ENCODE peak calls at places on chromosomes 13 and 19, in seven cellular contexts. One of them, this sample, is unnamed.

GRCh38 chr13:98575009-98575866 is 1.7 kb downstream of the STK24 start:
- DNase-seq in glutamatergic neuron: no peak
- DNase-seq in stimulated activated CD8-positive, alpha-beta memory T cell treated with anti-CD3 and anti-CD28 coated beads, Interleukin-2, amount 100 ng/mL, for 48 hours: no peak
- DNase-seq in T-cell: no peak
- DNase-seq in activated B cell treated with CpG ODN at 0.5 μM for 24 hours: no peak
- DNase-seq in germinal center: no peak
- DNase-seq in neural crest cell: no peak
- DNase-seq in this sample: no peak

GRCh38 chr13:100100115-100100879 is 11.4 kb downstream of the PCCA start:
- DNase-seq in glutamatergic neuron: no peak
- DNase-seq in stimulated activated CD8-positive, alpha-beta memory T cell treated with anti-CD3 and anti-CD28 coated beads, Interleukin-2, amount 100 ng/mL, for 48 hours: no peak
- DNase-seq in T-cell: no peak
- DNase-seq in activated B cell treated with CpG ODN at 0.5 μM for 24 hours: no peak
- DNase-seq in germinal center: no peak
- DNase-seq in neural crest cell: no peak
- DNase-seq in this sample: no peak

GRCh38 chr13:51435002-51435578 is 17.7 kb downstream of the INTS6 start:
- DNase-seq in glutamatergic neuron: no peak
- DNase-seq in stimulated activated CD8-positive, alpha-beta memory T cell treated with anti-CD3 and anti-CD28 coated beads, Interleukin-2, amount 100 ng/mL, for 48 hours: no peak
- DNase-seq in T-cell: no peak
- DNase-seq in activated B cell treated with CpG ODN at 0.5 μM for 24 hours: no peak
- DNase-seq in germinal center: no peak
- DNase-seq in neural crest cell: no peak
- DNase-seq in this sample: no peak

GRCh38 chr13:109767023-109767422 is 19.4 kb downstream of the IRS2 start:
- DNase-seq in glutamatergic neuron: no peak
- DNase-seq in stimulated activated CD8-positive, alpha-beta memory T cell treated with anti-CD3 and anti-CD28 coated beads, Interleukin-2, amount 100 ng/mL, for 48 hours: no peak
- DNase-seq in T-cell: no peak
- DNase-seq in activated B cell treated with CpG ODN at 0.5 μM for 24 hours: no peak
- DNase-seq in germinal center: no peak
- DNase-seq in neural crest cell: no peak
- DNase-seq in this sample: no peak

GRCh38 chr13:94708031-94708571 is 4.2 kb downstream of the SOX21 start:
- DNase-seq in glutamatergic neuron: peak
- DNase-seq in stimulated activated CD8-positive, alpha-beta memory T cell treated with anti-CD3 and anti-CD28 coated beads, Interleukin-2, amount 100 ng/mL, for 48 hours: no peak
- DNase-seq in T-cell: no peak
- DNase-seq in activated B cell treated with CpG ODN at 0.5 μM for 24 hours: no peak
- DNase-seq in germinal center: no peak
- DNase-seq in neural crest cell: peak
- DNase-seq in this sample: no peak

GRCh38 chr19:3852614-3853254 is 16.1 kb downstream of the ZFR2 start:
- DNase-seq in glutamatergic neuron: no peak
- DNase-seq in stimulated activated CD8-positive, alpha-beta memory T cell treated with anti-CD3 and anti-CD28 coated beads, Interleukin-2, amount 100 ng/mL, for 48 hours: no peak
- DNase-seq in T-cell: no peak
- DNase-seq in activated B cell treated with CpG ODN at 0.5 μM for 24 hours: no peak
- DNase-seq in germinal center: no peak
- DNase-seq in neural crest cell: no peak
- DNase-seq in this sample: no peak

GRCh38 chr19:35988824-35989223 is 6.2 kb upstream of the SDHAF1 start:
- DNase-seq in glutamatergic neuron: no peak
- DNase-seq in stimulated activated CD8-positive, alpha-beta memory T cell treated with anti-CD3 and anti-CD28 coated beads, Interleukin-2, amount 100 ng/mL, for 48 hours: no peak
- DNase-seq in T-cell: no peak
- DNase-seq in activated B cell treated with CpG ODN at 0.5 μM for 24 hours: no peak
- DNase-seq in germinal center: no peak
- DNase-seq in neural crest cell: no peak
- DNase-seq in this sample: no peak

GRCh38 chr19:33325920-33326319 is 23.6 kb upstream of the CEBPA start:
- DNase-seq in glutamatergic neuron: no peak
- DNase-seq in stimulated activated CD8-positive, alpha-beta memory T cell treated with anti-CD3 and anti-CD28 coated beads, Interleukin-2, amount 100 ng/mL, for 48 hours: no peak
- DNase-seq in T-cell: no peak
- DNase-seq in activated B cell treated with CpG ODN at 0.5 μM for 24 hours: no peak
- DNase-seq in germinal center: no peak
- DNase-seq in neural crest cell: no peak
- DNase-seq in this sample: no peak

GRCh38 chr19:29715695-29716581 is 877 bp upstream of the C19orf12 start:
- DNase-seq in glutamatergic neuron: no peak
- DNase-seq in stimulated activated CD8-positive, alpha-beta memory T cell treated with anti-CD3 and anti-CD28 coated beads, Interleukin-2, amount 100 ng/mL, for 48 hours: no peak
- DNase-seq in T-cell: no peak
- DNase-seq in activated B cell treated with CpG ODN at 0.5 μM for 24 hours: no peak
- DNase-seq in germinal center: no peak
- DNase-seq in neural crest cell: no peak
- DNase-seq in this sample: no peak

GRCh38 chr13:27289016-27289665 is 18.5 kb downstream of the RASL11A start:
- DNase-seq in glutamatergic neuron: no peak
- DNase-seq in stimulated activated CD8-positive, alpha-beta memory T cell treated with anti-CD3 and anti-CD28 coated beads, Interleukin-2, amount 100 ng/mL, for 48 hours: no peak
- DNase-seq in T-cell: no peak
- DNase-seq in activated B cell treated with CpG ODN at 0.5 μM for 24 hours: no peak
- DNase-seq in germinal center: no peak
- DNase-seq in neural crest cell: no peak
- DNase-seq in this sample: no peak

GRCh38 chr19:14337510-14337909 is 43.7 kb upstream of the ADGRE5 start:
- DNase-seq in glutamatergic neuron: no peak
- DNase-seq in stimulated activated CD8-positive, alpha-beta memory T cell treated with anti-CD3 and anti-CD28 coated beads, Interleukin-2, amount 100 ng/mL, for 48 hours: no peak
- DNase-seq in T-cell: peak
- DNase-seq in activated B cell treated with CpG ODN at 0.5 μM for 24 hours: no peak
- DNase-seq in germinal center: peak
- DNase-seq in neural crest cell: peak
- DNase-seq in this sample: no peak

GRCh38 chr13:99751517-99752199 is 219.9 kb downstream of the ZIC5 start:
- DNase-seq in glutamatergic neuron: no peak
- DNase-seq in stimulated activated CD8-positive, alpha-beta memory T cell treated with anti-CD3 and anti-CD28 coated beads, Interleukin-2, amount 100 ng/mL, for 48 hours: no peak
- DNase-seq in T-cell: no peak
- DNase-seq in activated B cell treated with CpG ODN at 0.5 μM for 24 hours: no peak
- DNase-seq in germinal center: no peak
- DNase-seq in neural crest cell: no peak
- DNase-seq in this sample: no peak

GRCh38 chr13:27228131-27228530 is 23.2 kb upstream of the RPL21 start:
- DNase-seq in glutamatergic neuron: no peak
- DNase-seq in stimulated activated CD8-positive, alpha-beta memory T cell treated with anti-CD3 and anti-CD28 coated beads, Interleukin-2, amount 100 ng/mL, for 48 hours: no peak
- DNase-seq in T-cell: no peak
- DNase-seq in activated B cell treated with CpG ODN at 0.5 μM for 24 hours: no peak
- DNase-seq in germinal center: peak
- DNase-seq in neural crest cell: no peak
- DNase-seq in this sample: no peak

GRCh38 chr13:53217221-53217620 is 188.6 kb downstream of the OLFM4 start:
- DNase-seq in glutamatergic neuron: no peak
- DNase-seq in stimulated activated CD8-positive, alpha-beta memory T cell treated with anti-CD3 and anti-CD28 coated beads, Interleukin-2, amount 100 ng/mL, for 48 hours: no peak
- DNase-seq in T-cell: no peak
- DNase-seq in activated B cell treated with CpG ODN at 0.5 μM for 24 hours: no peak
- DNase-seq in germinal center: no peak
- DNase-seq in neural crest cell: no peak
- DNase-seq in this sample: no peak

GRCh38 chr13:75550159-75550567 is 572 bp downstream of the UCHL3 start:
- DNase-seq in glutamatergic neuron: no peak
- DNase-seq in stimulated activated CD8-positive, alpha-beta memory T cell treated with anti-CD3 and anti-CD28 coated beads, Interleukin-2, amount 100 ng/mL, for 48 hours: no peak
- DNase-seq in T-cell: no peak
- DNase-seq in activated B cell treated with CpG ODN at 0.5 μM for 24 hours: no peak
- DNase-seq in germinal center: peak
- DNase-seq in neural crest cell: no peak
- DNase-seq in this sample: peak

GRCh38 chr19:34838248-34838647 is 65.2 kb upstream of the ZNF599 start:
- DNase-seq in glutamatergic neuron: no peak
- DNase-seq in stimulated activated CD8-positive, alpha-beta memory T cell treated with anti-CD3 and anti-CD28 coated beads, Interleukin-2, amount 100 ng/mL, for 48 hours: no peak
- DNase-seq in T-cell: no peak
- DNase-seq in activated B cell treated with CpG ODN at 0.5 μM for 24 hours: no peak
- DNase-seq in germinal center: no peak
- DNase-seq in neural crest cell: no peak
- DNase-seq in this sample: no peak

GRCh38 chr19:50258918-50259372 is 55.5 kb downstream of the MYH14 start:
- DNase-seq in glutamatergic neuron: peak
- DNase-seq in stimulated activated CD8-positive, alpha-beta memory T cell treated with anti-CD3 and anti-CD28 coated beads, Interleukin-2, amount 100 ng/mL, for 48 hours: peak
- DNase-seq in T-cell: no peak
- DNase-seq in activated B cell treated with CpG ODN at 0.5 μM for 24 hours: no peak
- DNase-seq in germinal center: peak
- DNase-seq in neural crest cell: peak
- DNase-seq in this sample: no peak

GRCh38 chr13:19927117-19927734 is 31.3 kb upstream of the ZMYM2 start:
- DNase-seq in glutamatergic neuron: no peak
- DNase-seq in stimulated activated CD8-positive, alpha-beta memory T cell treated with anti-CD3 and anti-CD28 coated beads, Interleukin-2, amount 100 ng/mL, for 48 hours: no peak
- DNase-seq in T-cell: no peak
- DNase-seq in activated B cell treated with CpG ODN at 0.5 μM for 24 hours: no peak
- DNase-seq in germinal center: peak
- DNase-seq in neural crest cell: no peak
- DNase-seq in this sample: no peak

GRCh38 chr13:111382877-111383276 is 62.4 kb downstream of the TEX29 start:
- DNase-seq in glutamatergic neuron: peak
- DNase-seq in stimulated activated CD8-positive, alpha-beta memory T cell treated with anti-CD3 and anti-CD28 coated beads, Interleukin-2, amount 100 ng/mL, for 48 hours: no peak
- DNase-seq in T-cell: no peak
- DNase-seq in activated B cell treated with CpG ODN at 0.5 μM for 24 hours: no peak
- DNase-seq in germinal center: no peak
- DNase-seq in neural crest cell: no peak
- DNase-seq in this sample: no peak

GRCh38 chr13:49652691-49653305 is 24.5 kb downstream of the ARL11 start:
- DNase-seq in glutamatergic neuron: peak
- DNase-seq in stimulated activated CD8-positive, alpha-beta memory T cell treated with anti-CD3 and anti-CD28 coated beads, Interleukin-2, amount 100 ng/mL, for 48 hours: no peak
- DNase-seq in T-cell: no peak
- DNase-seq in activated B cell treated with CpG ODN at 0.5 μM for 24 hours: no peak
- DNase-seq in germinal center: peak
- DNase-seq in neural crest cell: peak
- DNase-seq in this sample: peak

GRCh38 chr13:92573467-92574057 is 653.0 kb upstream of the GPC6 start:
- DNase-seq in glutamatergic neuron: peak
- DNase-seq in stimulated activated CD8-positive, alpha-beta memory T cell treated with anti-CD3 and anti-CD28 coated beads, Interleukin-2, amount 100 ng/mL, for 48 hours: no peak
- DNase-seq in T-cell: no peak
- DNase-seq in activated B cell treated with CpG ODN at 0.5 μM for 24 hours: no peak
- DNase-seq in germinal center: no peak
- DNase-seq in neural crest cell: no peak
- DNase-seq in this sample: no peak

GRCh38 chr13:109235901-109236300 is 550.5 kb downstream of the IRS2 start:
- DNase-seq in glutamatergic neuron: no peak
- DNase-seq in stimulated activated CD8-positive, alpha-beta memory T cell treated with anti-CD3 and anti-CD28 coated beads, Interleukin-2, amount 100 ng/mL, for 48 hours: no peak
- DNase-seq in T-cell: no peak
- DNase-seq in activated B cell treated with CpG ODN at 0.5 μM for 24 hours: no peak
- DNase-seq in germinal center: no peak
- DNase-seq in neural crest cell: no peak
- DNase-seq in this sample: no peak

GRCh38 chr19:870314-870713 is 10.8 kb downstream of the CFD start:
- DNase-seq in glutamatergic neuron: no peak
- DNase-seq in stimulated activated CD8-positive, alpha-beta memory T cell treated with anti-CD3 and anti-CD28 coated beads, Interleukin-2, amount 100 ng/mL, for 48 hours: no peak
- DNase-seq in T-cell: no peak
- DNase-seq in activated B cell treated with CpG ODN at 0.5 μM for 24 hours: no peak
- DNase-seq in germinal center: no peak
- DNase-seq in neural crest cell: no peak
- DNase-seq in this sample: no peak

GRCh38 chr13:82467626-82468025 is 1414.6 kb downstream of the SLITRK1 start:
- DNase-seq in glutamatergic neuron: no peak
- DNase-seq in stimulated activated CD8-positive, alpha-beta memory T cell treated with anti-CD3 and anti-CD28 coated beads, Interleukin-2, amount 100 ng/mL, for 48 hours: no peak
- DNase-seq in T-cell: no peak
- DNase-seq in activated B cell treated with CpG ODN at 0.5 μM for 24 hours: no peak
- DNase-seq in germinal center: no peak
- DNase-seq in neural crest cell: no peak
- DNase-seq in this sample: no peak

GRCh38 chr13:80921556-80921955 is 580.6 kb upstream of the SPRY2 start:
- DNase-seq in glutamatergic neuron: no peak
- DNase-seq in stimulated activated CD8-positive, alpha-beta memory T cell treated with anti-CD3 and anti-CD28 coated beads, Interleukin-2, amount 100 ng/mL, for 48 hours: no peak
- DNase-seq in T-cell: no peak
- DNase-seq in activated B cell treated with CpG ODN at 0.5 μM for 24 hours: no peak
- DNase-seq in germinal center: no peak
- DNase-seq in neural crest cell: no peak
- DNase-seq in this sample: no peak

This sample was measured in SK-N-DZ.